ENCODE peak calls at places on chromosome 18, in eight cellular contexts. L, E, O, M, W, C, R and S are unnamed samples.

GRCh38 chr18:22930089-22930713 is 2.9 kb upstream of the RBBP8 start:
- DNase-seq in L (peak), E (peak), O (peak), M (peak), W (no peak), C (peak), R (peak), S (no peak)

GRCh38 chr18:73669299-73669698 is 478.3 kb downstream of the FBXO15 start:
- DNase-seq in L (peak), E (no peak), O (no peak), M (no peak), W (no peak), C (no peak), R (no peak), S (no peak)

GRCh38 chr18:79524181-79525078 is 128.7 kb downstream of the NFATC1 start:
- DNase-seq in L (no peak), E (peak), O (no peak), M (no peak), W (no peak), C (no peak), R (no peak), S (peak)

GRCh38 chr18:57088883-57089282 is 58.0 kb upstream of the BOD1L2 start:
- DNase-seq in L (no peak), E (no peak), O (no peak), M (no peak), W (no peak), C (no peak), R (no peak), S (no peak)

GRCh38 chr18:9323750-9324445 is 10.7 kb upstream of the TWSG1 start:
- DNase-seq in L (peak), E (no peak), O (no peak), M (no peak), W (peak), C (peak), R (no peak), S (no peak)

GRCh38 chr18:43916984-43917383 is 639.7 kb upstream of the SYT4 start:
- DNase-seq in L (no peak), E (no peak), O (no peak), M (no peak), W (no peak), C (no peak), R (no peak), S (no peak)

GRCh38 chr18:26813043-26813442 is 52.5 kb downstream of the AQP4 start:
- DNase-seq in L (no peak), E (no peak), O (peak), M (peak), W (no peak), C (no peak), R (peak), S (no peak)

GRCh38 chr18:49149011-49149410 is 198.2 kb upstream of the SMAD7 start:
- DNase-seq in L (no peak), E (no peak), O (no peak), M (no peak), W (no peak), C (no peak), R (no peak), S (no peak)

GRCh38 chr18:41320090-41320489 is 634.9 kb upstream of the PIK3C3 start:
- DNase-seq in L (no peak), E (no peak), O (no peak), M (no peak), W (no peak), C (no peak), R (no peak), S (no peak)

GRCh38 chr18:47203626-47204464 is 27.7 kb upstream of the IER3IP1 start:
- DNase-seq in L (no peak), E (no peak), O (no peak), M (no peak), W (no peak), C (no peak), R (no peak), S (no peak)

GRCh38 chr18:40243592-40243991 is 1711.4 kb upstream of the PIK3C3 start:
- DNase-seq in L (peak), E (no peak), O (no peak), M (no peak), W (no peak), C (no peak), R (no peak), S (no peak)

GRCh38 chr18:40197711-40198110 is 1757.3 kb upstream of the PIK3C3 start:
- DNase-seq in L (no peak), E (no peak), O (no peak), M (no peak), W (no peak), C (no peak), R (no peak), S (no peak)

GRCh38 chr18:59047321-59047991 is 92.2 kb upstream of the SEC11C start:
- DNase-seq in L (no peak), E (no peak), O (no peak), M (no peak), W (no peak), C (no peak), R (no peak), S (no peak)

GRCh38 chr18:68414407-68414806 is 300.5 kb downstream of the TMX3 start:
- DNase-seq in L (no peak), E (no peak), O (no peak), M (no peak), W (no peak), C (no peak), R (no peak), S (no peak)

GRCh38 chr18:70627100-70627802 is 338.4 kb downstream of the SOCS6 start:
- DNase-seq in L (no peak), E (no peak), O (no peak), M (no peak), W (no peak), C (no peak), R (no peak), S (no peak)

GRCh38 chr18:6219116-6219717 is 195.5 kb downstream of the L3MBTL4 start:
- DNase-seq in L (peak), E (no peak), O (peak), M (no peak), W (peak), C (no peak), R (peak), S (no peak)

GRCh38 chr18:22703883-22704626 is 229.1 kb upstream of the RBBP8 start:
- DNase-seq in L (peak), E (no peak), O (peak), M (peak), W (no peak), C (peak), R (peak), S (no peak)

GRCh38 chr18:1094408-1094807 is 189.7 kb downstream of the ADCYAP1 start:
- DNase-seq in L (peak), E (no peak), O (no peak), M (no peak), W (no peak), C (peak), R (no peak), S (no peak)

GRCh38 chr18:14189858-14190257 is 57.6 kb upstream of the ZNF519 start:
- DNase-seq in L (peak), E (no peak), O (peak), M (no peak), W (peak), C (peak), R (peak), S (no peak)

GRCh38 chr18:59990121-59990818 is 90.5 kb downstream of the PMAIP1 start:
- DNase-seq in L (no peak), E (no peak), O (no peak), M (no peak), W (no peak), C (peak), R (no peak), S (no peak)

GRCh38 chr18:36504928-36505327 is 207.4 kb downstream of the FHOD3 start:
- DNase-seq in L (no peak), E (no peak), O (no peak), M (no peak), W (no peak), C (no peak), R (no peak), S (no peak)